ENCODE peak calls at places on chromosomes 13 and 19, in nine cellular contexts. X is fibroblast of lung, D is heart right ventricle, M is endodermal cell, S is upper lobe of right lung, P is neural progenitor cell, I is fibroblast of the aortic adventitia, G is left ventricle myocardium inferior, T is cardiac fibroblast. F is an unnamed sample.

GRCh38 chr13:99145461-99145860 is 55.2 kb upstream of the UBAC2 start:
- DNase-seq in X (no peak), D (no peak), M (no peak), S (no peak), P (no peak), I (no peak), G (no peak), T (no peak), F (no peak)

GRCh38 chr13:33542309-33543088 is 256.9 kb upstream of the STARD13 start:
- DNase-seq in X (peak; percentile 99), D (peak; percentile 99), M (peak; percentile 99), S (peak; percentile 99), P (peak; percentile 97), I (peak; percentile 100), G (peak; percentile 99), T (peak; percentile 100), F (peak; percentile 100)

GRCh38 chr19:54325194-54325621 is 12.2 kb upstream of the LILRA5 start:
- DNase-seq in X (no peak), D (no peak), M (peak; percentile 75), S (peak; percentile 34), P (peak; percentile 42), I (peak; percentile 30), G (no peak), T (peak; percentile 59), F (peak; percentile 5)

GRCh38 chr13:56015919-56016318 is 1124.8 kb upstream of the PRR20A start:
- DNase-seq in X (no peak), D (no peak), M (no peak), S (no peak), P (no peak), I (no peak), G (no peak), T (no peak), F (no peak)

GRCh38 chr19:36144624-36145023 is 4.8 kb downstream of the CAPNS1 start:
- DNase-seq in X (no peak), D (no peak), M (no peak), S (no peak), P (no peak), I (no peak), G (no peak), T (no peak), F (no peak)

GRCh38 chr19:48476176-48476575 is 7.0 kb downstream of the CYTH2 start:
- DNase-seq in X (no peak), D (no peak), M (no peak), S (no peak), P (no peak), I (no peak), G (no peak), T (no peak), F (no peak)

GRCh38 chr13:39749528-39749927 is 94.1 kb downstream of the COG6 start:
- DNase-seq in X (no peak), D (no peak), M (no peak), S (no peak), P (no peak), I (no peak), G (no peak), T (no peak), F (no peak)

GRCh38 chr19:3034845-3035541 is 5.9 kb upstream of the TLE2 start:
- DNase-seq in X (peak; percentile 53), D (peak; percentile 38), M (no peak), S (no peak), P (peak; percentile 62), I (peak; percentile 55), G (no peak), T (peak; percentile 41), F (peak; percentile 45)

GRCh38 chr19:8618751-8619150 is 8.2 kb upstream of the ADAMTS10 start:
- DNase-seq in X (no peak), D (no peak), M (no peak), S (no peak), P (no peak), I (no peak), G (no peak), T (peak; percentile 35), F (no peak)

GRCh38 chr19:4191044-4191443 is 8.6 kb downstream of the ANKRD24 start:
- DNase-seq in X (no peak), D (no peak), M (no peak), S (no peak), P (no peak), I (no peak), G (no peak), T (no peak), F (no peak)

GRCh38 chr19:41311072-41311471 is 1.1 kb downstream of the CCDC97 start:
- DNase-seq in X (no peak), D (no peak), M (no peak), S (no peak), P (no peak), I (no peak), G (no peak), T (no peak), F (no peak)

DNA sequence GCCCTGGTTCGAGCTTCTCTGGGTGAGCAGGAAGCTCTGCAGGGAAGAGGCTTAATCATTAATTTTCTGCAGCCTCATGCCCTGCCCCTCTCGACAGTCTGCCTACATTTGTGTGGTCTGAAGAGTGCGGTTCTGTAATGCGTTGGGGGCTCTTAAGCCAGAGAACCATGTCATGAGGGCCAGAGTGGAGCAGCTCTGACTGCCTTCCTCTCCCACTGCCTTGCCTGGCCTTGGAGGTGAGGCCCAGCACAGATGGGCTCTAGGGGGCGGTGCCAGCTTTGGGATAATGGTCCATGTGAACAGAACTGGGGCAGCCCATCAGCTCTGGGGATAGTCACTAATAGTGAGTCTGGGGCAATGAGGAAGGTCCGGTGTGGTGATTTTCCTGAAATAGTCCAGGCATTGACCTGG is 5.7 kb downstream of the FGF9 start:
- DNase-seq in X (no peak), D (no peak), M (peak; percentile 90), S (peak; percentile 75), P (peak; percentile 69), I (no peak), G (no peak), T (no peak), F (no peak)
- TF ChIP-seq CTCF in X (peak; percentile 2), D (peak; percentile 34), M (peak; percentile 71), S (no peak), P (peak; percentile 56), I (no peak), G (peak; percentile 24), T (no peak), F (peak; percentile 16)

GRCh38 chr13:26718872-26719271 is 41.7 kb downstream of the GPR12 start:
- DNase-seq in X (no peak), D (no peak), M (no peak), S (no peak), P (no peak), I (no peak), G (no peak), T (no peak), F (no peak)

GRCh38 chr13:26716984-26717383 is 43.6 kb downstream of the GPR12 start:
- DNase-seq in X (no peak), D (no peak), M (no peak), S (no peak), P (no peak), I (no peak), G (no peak), T (no peak), F (no peak)

GRCh38 chr13:26721251-26721939 is 39.2 kb downstream of the GPR12 start:
- DNase-seq in X (no peak), D (no peak), M (no peak), S (peak; percentile 61), P (no peak), I (no peak), G (no peak), T (no peak), F (peak; percentile 10)

GRCh38 chr13:26718146-26718545 is 42.4 kb downstream of the GPR12 start:
- DNase-seq in X (no peak), D (no peak), M (no peak), S (no peak), P (no peak), I (no peak), G (no peak), T (no peak), F (no peak)

DNA sequence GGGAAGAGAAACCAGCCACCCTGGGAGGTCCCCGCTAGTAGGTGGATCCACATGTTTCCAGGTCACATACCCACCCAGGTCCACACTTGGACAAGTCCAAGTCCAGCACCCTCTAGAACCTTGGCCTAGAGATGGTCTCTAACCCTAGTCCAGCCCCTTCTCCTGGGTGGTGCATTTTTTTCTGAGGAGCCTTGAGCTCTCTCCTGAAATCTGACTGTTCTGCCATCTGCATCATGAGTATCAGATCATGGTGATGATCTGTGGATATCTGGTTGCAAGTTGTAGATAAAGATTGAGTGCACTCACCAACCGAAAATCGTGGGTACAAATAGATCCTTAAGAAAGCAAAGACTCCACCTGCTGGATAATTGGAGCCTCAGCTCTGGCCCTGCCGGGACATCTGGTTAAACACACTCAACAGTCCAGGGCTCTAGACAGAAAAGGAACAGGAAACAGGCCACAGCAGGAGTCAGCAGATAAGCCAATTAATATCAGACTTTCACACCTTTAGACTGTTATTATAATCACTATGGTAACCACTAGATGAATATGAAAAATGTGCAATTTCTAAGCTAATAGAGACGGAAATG is 41.1 kb downstream of the GPR12 start:
- DNase-seq in X (no peak), D (no peak), M (no peak), S (no peak), P (no peak), I (peak; percentile 4), G (no peak), T (peak; percentile 20), F (no peak)
- TF ChIP-seq CTCF in X (no peak), D (no peak), M (peak; percentile 58), S (no peak), P (peak; percentile 33), I (peak; percentile 19), G (peak; percentile 23), T (peak; percentile 27), F (peak; percentile 18)

GRCh38 chr19:47243364-47243775 is 12.4 kb upstream of the BBC3 start:
- DNase-seq in X (no peak), D (no peak), M (no peak), S (no peak), P (no peak), I (peak; percentile 36), G (no peak), T (peak; percentile 6), F (no peak)

GRCh38 chr19:47241919-47242644 is 11.1 kb upstream of the BBC3 start:
- DNase-seq in X (peak; percentile 15), D (no peak), M (no peak), S (no peak), P (no peak), I (no peak), G (no peak), T (peak; percentile 16), F (no peak)

GRCh38 chr19:47243776-47244547 is 12.4 kb upstream of the CCDC9 start:
- DNase-seq in X (peak; percentile 94), D (peak; percentile 91), M (peak; percentile 99), S (peak; percentile 96), P (peak; percentile 96), I (peak; percentile 97), G (peak; percentile 92), T (peak; percentile 98), F (peak; percentile 98)

GRCh38 chr19:47247308-47247990 is 8.9 kb upstream of the CCDC9 start:
- DNase-seq in X (peak; percentile 56), D (peak; percentile 83), M (peak; percentile 92), S (peak; percentile 90), P (peak; percentile 82), I (peak; percentile 85), G (peak; percentile 84), T (peak; percentile 86), F (peak; percentile 83)
- TF ChIP-seq CTCF in X (peak; percentile 89), D (peak; percentile 94), M (peak; percentile 98), S (peak; percentile 96), P (peak; percentile 96), I (peak; percentile 94), G (peak; percentile 96), T (peak; percentile 89), F (peak; percentile 92)

DNA sequence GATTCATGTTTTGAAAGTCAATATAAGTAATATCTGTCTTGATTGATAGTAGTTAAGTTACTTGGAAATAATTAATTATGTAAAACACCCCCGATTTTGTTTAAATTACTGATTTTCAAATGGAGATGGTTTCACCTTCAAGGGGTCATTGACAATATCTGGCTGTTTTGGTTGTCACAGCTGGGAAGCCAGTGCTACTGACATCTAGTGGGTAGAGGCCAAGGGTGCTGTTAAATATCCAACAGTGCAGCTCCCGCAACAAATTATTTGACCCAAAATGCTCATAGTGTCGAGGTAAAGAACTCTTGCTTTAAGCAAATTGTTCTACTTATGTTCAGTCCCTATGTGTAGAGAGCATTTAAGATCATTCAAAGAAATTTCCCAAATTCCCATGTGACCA is 50.6 kb upstream of the PCDH20 start:
- DNase-seq in X (no peak), D (no peak), M (peak; percentile 64), S (no peak), P (peak; percentile 18), I (no peak), G (no peak), T (no peak), F (no peak)
- TF ChIP-seq CTCF in X (peak; percentile 8), D (no peak), M (peak; percentile 78), S (peak; percentile 12), P (peak; percentile 43), I (no peak), G (peak; percentile 36), T (no peak), F (no peak)